ENCODE peak calls at places on chromosome 13, in six cellular contexts. One of them, this sample, is unnamed.

GRCh38 chr13:75181906-75182305 is 300.1 kb downstream of the TBC1D4 start:
- DNase-seq in GM12891: no peak
- DNase-seq in H1: no peak
- DNase-seq in GM12878: no peak
- DNase-seq in HepG2: no peak
- DNase-seq in K562: no peak
- DNase-seq in this sample: no peak

GRCh38 chr13:73057284-73058025 is 1.4 kb upstream of the KLF5 start:
- DNase-seq in GM12891: no peak
- DNase-seq in H1: no peak
- DNase-seq in GM12878: no peak
- DNase-seq in HepG2: no peak
- DNase-seq in K562: no peak
- DNase-seq in this sample: no peak

GRCh38 chr13:87671824-87672603 is 843 bp downstream of the SLITRK5 start:
- DNase-seq in GM12891: no peak
- DNase-seq in H1: peak; percentile 73
- DNase-seq in GM12878: no peak
- DNase-seq in HepG2: no peak
- DNase-seq in K562: no peak
- DNase-seq in this sample: no peak

GRCh38 chr13:51093574-51093973 is 17.5 kb downstream of the C13orf42 start:
- DNase-seq in GM12891: no peak
- DNase-seq in H1: no peak
- DNase-seq in GM12878: no peak
- DNase-seq in HepG2: no peak
- DNase-seq in K562: no peak
- DNase-seq in this sample: no peak

GRCh38 chr13:36432106-36432544 is at the start of gene CCNA1:
- DNase-seq in GM12891: no peak
- DNase-seq in H1: peak; percentile 91
- DNase-seq in GM12878: no peak
- DNase-seq in HepG2: no peak
- DNase-seq in K562: peak; percentile 45
- DNase-seq in this sample: peak; percentile 22

GRCh38 chr13:50691682-50692263 is 151.7 kb downstream of the DLEU7 start:
- DNase-seq in GM12891: no peak
- DNase-seq in H1: no peak
- DNase-seq in GM12878: no peak
- DNase-seq in HepG2: no peak
- DNase-seq in K562: no peak
- DNase-seq in this sample: no peak

GRCh38 chr13:54989418-54989817 is 1960.8 kb downstream of the OLFM4 start:
- DNase-seq in GM12891: no peak
- DNase-seq in H1: no peak
- DNase-seq in GM12878: no peak
- DNase-seq in HepG2: no peak
- DNase-seq in K562: no peak
- DNase-seq in this sample: no peak

GRCh38 chr13:24138911-24139310 is 21.6 kb upstream of the SPATA13 start:
- DNase-seq in GM12891: no peak
- DNase-seq in H1: no peak
- DNase-seq in GM12878: no peak
- DNase-seq in HepG2: no peak
- DNase-seq in K562: no peak
- DNase-seq in this sample: no peak

GRCh38 chr13:20699715-20700114 is 3.8 kb upstream of the IL17D start:
- DNase-seq in GM12891: no peak
- DNase-seq in H1: no peak
- DNase-seq in GM12878: no peak
- DNase-seq in HepG2: no peak
- DNase-seq in K562: no peak
- DNase-seq in this sample: no peak

DNA sequence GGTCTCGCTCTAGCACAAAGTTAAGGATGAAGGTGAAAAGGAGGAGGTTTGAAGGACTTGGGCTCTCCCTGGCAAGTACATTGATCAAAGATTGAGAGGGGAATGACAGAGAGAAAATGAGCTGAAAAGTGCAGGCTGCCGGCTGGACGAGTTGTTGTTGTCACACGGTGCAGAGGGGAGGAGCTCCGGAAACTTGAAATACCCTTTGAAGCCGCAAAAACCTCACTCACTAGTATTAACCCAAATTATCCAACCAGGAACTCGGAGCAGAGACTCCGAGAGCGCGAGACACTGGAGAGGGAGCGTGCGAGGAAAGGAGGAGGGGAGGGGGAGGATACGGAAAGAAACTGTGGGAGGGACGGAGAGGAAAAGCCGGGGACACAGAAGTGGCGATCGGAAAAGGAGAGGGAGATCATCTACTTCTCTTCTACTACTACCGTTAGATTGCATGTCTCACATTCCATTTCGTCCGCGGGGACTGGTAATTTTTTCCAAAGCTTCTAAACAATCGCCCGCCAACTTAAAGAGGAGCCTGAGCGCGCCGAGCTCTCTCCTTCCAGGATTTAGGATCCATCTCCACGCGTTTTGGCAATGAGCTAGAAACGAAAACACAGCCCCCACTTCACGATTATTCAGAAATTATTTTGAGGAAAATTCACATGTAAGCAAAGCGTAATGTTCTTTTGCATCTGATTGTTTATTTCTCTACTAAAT is at the start of gene DACH1:
- DNase-seq in GM12891: peak; percentile 26
- DNase-seq in H1: peak; percentile 59
- DNase-seq in GM12878: no peak
- DNase-seq in HepG2: peak; percentile 7
- DNase-seq in K562: peak; percentile 3
- DNase-seq in this sample: peak; percentile 21
- TF ChIP-seq POLR2A in GM12891: no peak
- TF ChIP-seq POLR2A in H1: no peak
- TF ChIP-seq POLR2A in GM12878: no peak
- TF ChIP-seq POLR2A in HepG2: no peak
- TF ChIP-seq POLR2A in K562: no peak
- TF ChIP-seq POLR2A in this sample: no peak

GRCh38 chr13:95833713-95834112 is 156.8 kb downstream of the DNAJC3 start:
- DNase-seq in GM12891: no peak
- DNase-seq in H1: no peak
- DNase-seq in GM12878: no peak
- DNase-seq in HepG2: no peak
- DNase-seq in K562: no peak
- DNase-seq in this sample: no peak
- TF ChIP-seq TAF1 in GM12891: no peak
- TF ChIP-seq TAF1 in H1: no peak
- TF ChIP-seq TAF1 in GM12878: no peak
- TF ChIP-seq TAF1 in HepG2: no peak
- TF ChIP-seq TAF1 in K562: no peak
- TF ChIP-seq TAF1 in this sample: no peak

DNA sequence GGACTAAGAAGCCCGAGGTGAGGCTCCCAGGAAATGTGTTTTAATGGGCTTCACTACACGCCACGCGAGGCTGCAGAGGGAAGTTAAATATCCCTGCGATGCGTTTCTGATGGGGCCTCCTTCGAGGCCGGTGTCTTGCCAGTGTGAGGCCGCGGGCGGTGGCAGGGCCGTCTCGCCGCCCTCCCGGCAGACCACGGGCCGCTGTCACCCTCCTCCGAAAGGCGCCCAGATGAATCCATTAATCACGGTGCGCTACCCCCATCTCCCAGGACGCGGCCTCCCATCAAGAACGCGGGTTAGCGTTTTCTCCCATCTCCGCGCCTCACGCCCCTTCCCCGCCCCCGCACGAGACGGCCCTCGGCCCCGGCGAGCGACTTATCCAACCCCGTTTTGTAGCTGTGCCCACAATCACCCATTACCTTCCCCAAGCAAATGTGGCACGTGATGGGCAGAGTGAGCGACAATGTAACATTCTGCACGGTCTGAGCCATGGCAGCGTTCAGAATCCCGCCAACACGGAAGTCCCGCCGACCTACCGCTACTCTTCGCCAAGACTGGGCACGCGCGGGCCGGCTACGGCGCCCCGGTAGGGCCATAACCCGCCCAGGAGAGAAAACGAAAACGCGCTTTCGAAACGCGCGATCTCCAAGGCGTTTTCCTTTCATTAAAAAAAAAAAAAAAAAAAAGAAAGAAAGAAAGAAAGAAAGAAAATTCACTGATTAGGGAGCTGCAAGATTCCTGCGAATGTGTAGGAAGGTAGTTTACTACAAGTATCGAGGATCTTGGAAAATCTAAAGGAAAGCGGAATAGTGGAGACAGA is at the start of gene OBI1:
- DNase-seq in GM12891: peak; percentile 70
- DNase-seq in H1: peak; percentile 90
- DNase-seq in GM12878: peak; percentile 40
- DNase-seq in HepG2: peak; percentile 76
- DNase-seq in K562: peak; percentile 79
- DNase-seq in this sample: peak; percentile 70
- TF ChIP-seq POLR2A in GM12891: peak; percentile 89
- TF ChIP-seq POLR2A in H1: no peak
- TF ChIP-seq POLR2A in GM12878: peak; percentile 98
- TF ChIP-seq POLR2A in HepG2: peak; percentile 81
- TF ChIP-seq POLR2A in K562: peak; percentile 83
- TF ChIP-seq POLR2A in this sample: peak; percentile 95

DNA sequence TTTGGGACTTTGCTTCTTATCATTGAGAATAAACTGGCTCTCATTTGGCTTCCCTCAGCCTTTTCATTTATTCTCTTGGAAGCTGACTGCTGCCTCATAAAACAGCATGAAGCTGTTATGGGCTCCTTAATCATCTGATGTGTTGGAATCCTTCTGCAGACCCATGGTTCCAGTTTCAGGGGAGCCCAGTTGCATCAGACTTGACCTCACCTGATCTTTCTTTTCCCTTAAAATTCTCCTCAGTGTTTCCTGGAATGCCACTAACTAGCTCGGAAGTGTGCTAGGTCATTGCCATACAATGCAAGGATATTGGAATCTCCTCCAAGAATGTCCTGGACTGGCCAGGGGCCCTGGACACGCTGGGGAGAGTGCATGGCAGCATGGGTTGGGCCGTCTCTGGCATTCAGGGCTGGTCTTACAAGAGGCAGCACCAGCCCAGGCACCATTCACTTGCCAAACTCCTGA is 158.7 kb downstream of the FLT1 start:
- DNase-seq in GM12891: no peak
- DNase-seq in H1: no peak
- DNase-seq in GM12878: no peak
- DNase-seq in HepG2: no peak
- DNase-seq in K562: no peak
- DNase-seq in this sample: no peak
- TF ChIP-seq TAF1 in GM12891: no peak
- TF ChIP-seq TAF1 in H1: no peak
- TF ChIP-seq TAF1 in GM12878: no peak
- TF ChIP-seq TAF1 in HepG2: no peak
- TF ChIP-seq TAF1 in K562: no peak
- TF ChIP-seq TAF1 in this sample: no peak

GRCh38 chr13:103557878-103558277 is 491.7 kb upstream of the SLC10A2 start:
- DNase-seq in GM12891: no peak
- DNase-seq in H1: no peak
- DNase-seq in GM12878: no peak
- DNase-seq in HepG2: no peak
- DNase-seq in K562: no peak
- DNase-seq in this sample: no peak
- TF ChIP-seq POLR2A in GM12891: no peak
- TF ChIP-seq POLR2A in H1: no peak
- TF ChIP-seq POLR2A in GM12878: no peak
- TF ChIP-seq POLR2A in HepG2: no peak
- TF ChIP-seq POLR2A in K562: no peak
- TF ChIP-seq POLR2A in this sample: no peak

GRCh38 chr13:44906758-44907157 is 82.5 kb downstream of the NUFIP1 start:
- DNase-seq in GM12891: no peak
- DNase-seq in H1: no peak
- DNase-seq in GM12878: no peak
- DNase-seq in HepG2: no peak
- DNase-seq in K562: no peak
- DNase-seq in this sample: no peak
- TF ChIP-seq TAF1 in GM12891: no peak
- TF ChIP-seq TAF1 in H1: no peak
- TF ChIP-seq TAF1 in GM12878: no peak
- TF ChIP-seq TAF1 in HepG2: no peak
- TF ChIP-seq TAF1 in K562: no peak
- TF ChIP-seq TAF1 in this sample: no peak

GRCh38 chr13:108218044-108218974 is at the start of gene ABHD13:
- DNase-seq in GM12891: peak; percentile 85
- DNase-seq in H1: peak; percentile 94
- DNase-seq in GM12878: peak; percentile 54
- DNase-seq in HepG2: peak; percentile 89
- DNase-seq in K562: peak; percentile 88
- DNase-seq in this sample: peak; percentile 78
- TF ChIP-seq POLR2A in GM12891: peak; percentile 70
- TF ChIP-seq POLR2A in H1: peak; percentile 52
- TF ChIP-seq POLR2A in GM12878: peak; percentile 88
- TF ChIP-seq POLR2A in HepG2: peak; percentile 71
- TF ChIP-seq POLR2A in K562: peak; percentile 75
- TF ChIP-seq POLR2A in this sample: peak; percentile 81

GRCh38 chr13:40679586-40679985 is 13.1 kb upstream of the FOXO1 start:
- DNase-seq in GM12891: no peak
- DNase-seq in H1: no peak
- DNase-seq in GM12878: no peak
- DNase-seq in HepG2: no peak
- DNase-seq in K562: no peak
- DNase-seq in this sample: no peak

GRCh38 chr13:40681341-40682051 is 15.1 kb upstream of the FOXO1 start:
- DNase-seq in GM12891: no peak
- DNase-seq in H1: no peak
- DNase-seq in GM12878: no peak
- DNase-seq in HepG2: no peak
- DNase-seq in K562: peak; percentile 32
- DNase-seq in this sample: no peak

GRCh38 chr13:40677064-40677463 is 10.6 kb upstream of the FOXO1 start:
- DNase-seq in GM12891: no peak
- DNase-seq in H1: no peak
- DNase-seq in GM12878: no peak
- DNase-seq in HepG2: no peak
- DNase-seq in K562: no peak
- DNase-seq in this sample: no peak

GRCh38 chr13:40682449-40683240 is 16.2 kb upstream of the FOXO1 start:
- DNase-seq in GM12891: no peak
- DNase-seq in H1: no peak
- DNase-seq in GM12878: no peak
- DNase-seq in HepG2: no peak
- DNase-seq in K562: no peak
- DNase-seq in this sample: no peak

GRCh38 chr13:40680659-40681323 is 14.3 kb upstream of the FOXO1 start:
- DNase-seq in GM12891: no peak
- DNase-seq in H1: peak; percentile 68
- DNase-seq in GM12878: no peak
- DNase-seq in HepG2: no peak
- DNase-seq in K562: no peak
- DNase-seq in this sample: no peak
- TF ChIP-seq TAF1 in GM12891: no peak
- TF ChIP-seq TAF1 in H1: no peak
- TF ChIP-seq TAF1 in GM12878: no peak
- TF ChIP-seq TAF1 in HepG2: no peak
- TF ChIP-seq TAF1 in K562: no peak
- TF ChIP-seq TAF1 in this sample: no peak

This sample was measured in GM12892.